ENCODE peak calls at places on chromosomes 6 and 20, in four cellular contexts. S, X, D and J are unnamed samples.

GRCh38 chr20:30286157-30286556 is 971.3 kb upstream of the DEFB115 start:
- DNase-seq in S (peak), X (no peak), D (peak), J (peak)

GRCh38 chr6:32622545-32623401 is 14.4 kb upstream of the HLA-DQA1 start:
- DNase-seq in S (no peak), X (peak), D (peak), J (no peak)

GRCh38 chr6:139644821-139645220 is 270.4 kb upstream of the CITED2 start:
- DNase-seq in S (no peak), X (no peak), D (no peak), J (no peak)

GRCh38 chr20:4949833-4950178 is 51.5 kb downstream of the SLC23A2 start:
- DNase-seq in S (peak), X (no peak), D (peak), J (no peak)

GRCh38 chr6:166005846-166006592 is 161.6 kb downstream of the TBXT start:
- DNase-seq in S (no peak), X (no peak), D (no peak), J (no peak)

GRCh38 chr6:143953922-143954321 is 54.1 kb downstream of the PLAGL1 start:
- DNase-seq in S (no peak), X (no peak), D (no peak), J (peak)

GRCh38 chr6:13277231-13277630 is 51.1 kb downstream of the TBC1D7 start:
- DNase-seq in S (no peak), X (no peak), D (no peak), J (no peak)

GRCh38 chr20:39849664-39850063 is 839.4 kb downstream of the MAFB start:
- DNase-seq in S (no peak), X (no peak), D (no peak), J (no peak)

GRCh38 chr6:18586133-18586532 is 199.0 kb downstream of the RNF144B start:
- DNase-seq in S (no peak), X (no peak), D (no peak), J (no peak)

GRCh38 chr6:15495375-15495901 is 167.4 kb downstream of the DTNBP1 start:
- DNase-seq in S (no peak), X (no peak), D (no peak), J (no peak)

DNA sequence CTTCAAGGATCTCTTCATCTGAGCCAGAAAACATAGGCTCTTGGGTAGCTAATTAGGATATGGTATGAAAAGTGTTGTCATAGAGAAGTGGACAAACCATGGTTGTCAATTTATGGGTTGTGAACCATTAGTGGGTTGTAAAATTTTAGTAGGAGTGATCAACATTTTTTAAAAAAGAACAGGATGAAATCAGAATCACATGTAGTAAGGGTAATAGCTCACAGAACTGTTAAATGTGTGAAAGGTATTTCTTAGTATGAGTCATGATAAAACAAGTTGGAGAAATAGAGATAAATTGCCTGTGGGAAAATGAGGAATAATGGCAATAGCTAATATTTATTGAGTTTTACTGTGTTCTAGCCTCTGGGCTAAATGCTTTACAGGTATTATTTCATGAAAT is 113.4 kb downstream of the MAP3K4 start:
- DNase-seq in S (no peak), X (no peak), D (no peak), J (no peak)
- TF ChIP-seq CREM in S (no peak), X (no peak), D (no peak), J (no peak)

GRCh38 chr6:36201612-36202011 is 5.1 kb downstream of the BRPF3 start:
- DNase-seq in S (no peak), X (no peak), D (no peak), J (no peak)
- TF ChIP-seq CREM in S (no peak), X (no peak), D (no peak), J (no peak)

GRCh38 chr6:168437751-168438150 is 3.2 kb upstream of the SMOC2 start:
- DNase-seq in S (no peak), X (no peak), D (no peak), J (no peak)

GRCh38 chr6:168442646-168443045 is 1.7 kb downstream of the SMOC2 start:
- DNase-seq in S (no peak), X (no peak), D (no peak), J (no peak)

GRCh38 chr6:168439791-168440491 is 1.0 kb upstream of the SMOC2 start:
- DNase-seq in S (no peak), X (no peak), D (no peak), J (no peak)

GRCh38 chr6:168441434-168442391 is 729 bp downstream of the SMOC2 start:
- DNase-seq in S (no peak), X (no peak), D (no peak), J (peak)

GRCh38 chr6:168440520-168441433 is at the start of gene SMOC2:
- DNase-seq in S (no peak), X (no peak), D (no peak), J (peak)
- TF ChIP-seq CREM in S (no peak), X (no peak), D (no peak), J (no peak)

DNA sequence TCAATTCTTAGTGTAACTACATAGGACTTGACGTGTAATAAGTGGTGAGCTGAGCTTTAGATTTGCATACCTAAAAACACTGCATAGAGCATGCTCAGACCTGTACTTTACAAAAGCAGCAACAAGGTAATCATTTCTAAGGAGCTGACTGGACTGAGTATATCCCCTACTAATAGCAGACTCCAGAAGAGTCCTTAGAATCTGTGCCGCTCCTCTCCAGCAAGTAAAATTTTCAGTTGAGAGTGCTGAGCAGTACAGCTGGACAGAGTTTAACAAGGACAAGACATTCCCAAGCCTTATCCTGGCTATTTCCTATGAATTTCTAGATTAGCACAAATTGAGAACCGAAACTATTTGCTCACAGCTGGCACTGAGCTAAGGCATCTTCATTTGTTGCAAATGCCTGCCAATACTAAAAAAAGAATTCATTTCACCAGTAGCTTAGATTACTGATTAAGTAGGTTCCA is 26.1 kb upstream of the KLHL31 start:
- DNase-seq in S (no peak), X (peak), D (no peak), J (no peak)
- TF ChIP-seq CREM in S (no peak), X (no peak), D (no peak), J (no peak)

DNA sequence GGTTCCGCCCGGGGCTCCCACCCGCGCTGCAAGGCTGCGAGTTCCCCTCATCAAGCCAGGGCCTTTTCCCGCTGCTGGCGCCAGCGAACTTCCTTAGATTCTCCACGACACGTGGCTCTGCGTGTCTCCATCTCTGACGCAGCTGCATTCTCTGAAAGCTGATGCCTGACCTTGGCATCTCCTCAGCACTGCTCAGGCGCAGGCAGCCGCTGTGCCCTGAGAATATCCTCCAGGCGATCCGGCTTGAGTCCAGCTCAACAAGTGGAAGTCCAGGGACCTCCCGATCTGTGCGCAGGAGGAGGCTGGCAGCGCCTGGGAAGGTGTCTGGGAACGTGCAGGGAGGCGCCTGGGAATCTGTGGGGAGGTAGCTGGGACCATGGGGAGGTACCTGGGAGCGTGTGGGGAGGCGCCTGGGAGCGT is 171.2 kb upstream of the THBS2 start:
- DNase-seq in S (no peak), X (no peak), D (no peak), J (no peak)
- TF ChIP-seq CREM in S (no peak), X (no peak), D (no peak), J (no peak)

GRCh38 chr6:42963855-42964605 is 3.5 kb downstream of the GNMT start:
- DNase-seq in S (peak), X (no peak), D (peak), J (peak)

GRCh38 chr6:42962096-42962495 is 1.5 kb downstream of the GNMT start:
- DNase-seq in S (no peak), X (no peak), D (no peak), J (no peak)

GRCh38 chr6:42961020-42961470 is 491 bp downstream of the GNMT start:
- DNase-seq in S (no peak), X (no peak), D (peak), J (no peak)

GRCh38 chr6:42963179-42963854 is 2.8 kb downstream of the GNMT start:
- DNase-seq in S (no peak), X (no peak), D (no peak), J (no peak)

GRCh38 chr6:42962502-42963178 is 2.1 kb downstream of the GNMT start:
- DNase-seq in S (no peak), X (no peak), D (no peak), J (no peak)
- TF ChIP-seq CREM in S (no peak), X (no peak), D (no peak), J (no peak)

GRCh38 chr6:34113532-34113931 is 32.4 kb downstream of the GRM4 start:
- DNase-seq in S (no peak), X (no peak), D (no peak), J (no peak)

GRCh38 chr6:34112102-34112501 is 33.8 kb downstream of the GRM4 start:
- DNase-seq in S (no peak), X (no peak), D (no peak), J (no peak)

GRCh38 chr6:34110610-34111009 is 35.3 kb downstream of the GRM4 start:
- DNase-seq in S (no peak), X (no peak), D (no peak), J (no peak)

GRCh38 chr6:34114695-34115395 is 31.0 kb downstream of the GRM4 start:
- DNase-seq in S (no peak), X (no peak), D (no peak), J (no peak)

DNA sequence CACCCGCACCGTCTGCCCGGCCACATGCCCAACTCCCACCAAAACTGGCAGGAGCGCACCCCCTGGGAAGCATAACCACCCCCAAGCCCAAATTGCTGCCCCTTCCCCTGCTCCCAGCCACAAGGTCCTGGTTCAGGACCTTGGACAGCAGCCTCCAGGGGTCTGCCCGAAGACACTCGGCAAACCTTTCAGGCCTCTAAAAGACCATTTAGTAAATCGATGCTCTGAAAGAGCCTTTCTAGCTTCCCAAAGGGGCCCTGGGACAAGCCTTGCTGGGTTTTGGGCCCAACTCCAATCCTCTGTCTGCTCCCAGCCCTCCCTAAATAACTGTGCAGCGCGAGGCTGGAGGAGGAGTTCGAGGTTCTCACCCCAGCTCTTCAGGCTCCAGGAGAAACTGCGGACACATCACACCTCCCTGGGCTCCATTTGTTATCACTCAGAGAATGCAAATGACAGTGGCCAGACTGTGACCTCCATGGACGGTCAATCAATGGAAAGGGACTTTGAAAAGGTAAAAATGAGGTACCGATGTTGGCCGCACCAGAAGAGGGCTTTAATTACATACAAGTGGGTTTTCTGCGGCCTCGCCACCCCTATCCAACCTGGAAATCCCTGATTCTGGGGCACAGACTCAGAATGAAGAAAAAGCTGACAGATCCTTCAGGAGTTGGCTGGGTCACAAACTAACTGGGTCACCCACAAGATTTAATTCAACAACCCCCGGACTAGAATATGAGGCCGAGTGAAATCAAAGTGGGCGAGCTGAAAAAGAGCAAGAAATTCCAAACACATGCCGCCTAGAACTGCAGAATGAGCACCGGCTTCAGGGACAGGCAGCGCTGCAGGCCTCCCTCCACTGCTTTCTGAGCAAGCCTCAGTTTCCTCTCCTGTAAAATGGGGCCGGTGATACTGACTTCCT is 30.2 kb downstream of the GRM4 start:
- DNase-seq in S (peak), X (no peak), D (no peak), J (peak)
- TF ChIP-seq CREM in S (no peak), X (no peak), D (no peak), J (no peak)